ENCODE peak calls at places on chromosomes 7 and 10, in seven cellular contexts. Z is GM23338, M is stomach, R is foreskin fibroblast, F is heart left ventricle, X is H1, J is body of pancreas. T is an unnamed sample.

GRCh38 chr10:95314519-95314918 is 23.7 kb upstream of the PDLIM1 start:
- DNase-seq in Z (no peak), M (no peak), R (no peak), F (no peak), X (no peak), J (no peak), T (no peak)

GRCh38 chr7:24831240-24831639 is 74.0 kb upstream of the GSDME start:
- DNase-seq in Z (no peak), M (no peak), R (no peak), F (no peak), X (no peak), J (no peak), T (peak; percentile 71)

GRCh38 chr7:101545441-101546190 is 83.5 kb downstream of the MYL10 start:
- DNase-seq in Z (no peak), M (no peak), R (no peak), F (no peak), X (no peak), J (no peak), T (no peak)

GRCh38 chr10:91389636-91390512 is 20.3 kb upstream of the HECTD2 start:
- DNase-seq in Z (peak; percentile 85), M (no peak), R (peak; percentile 31), F (no peak), X (no peak), J (peak; percentile 38), T (peak; percentile 61)

GRCh38 chr7:72048420-72048819 is 363.7 kb downstream of the CALN1 start:
- DNase-seq in Z (no peak), M (no peak), R (no peak), F (no peak), X (no peak), J (no peak), T (no peak)

GRCh38 chr10:104367856-104368255 is 14.2 kb downstream of the CFAP58 start:
- DNase-seq in Z (no peak), M (no peak), R (no peak), F (no peak), X (no peak), J (no peak), T (no peak)

GRCh38 chr10:101566333-101567164 is 21.5 kb downstream of the POLL start:
- DNase-seq in Z (peak; percentile 77), M (no peak), R (no peak), F (no peak), X (no peak), J (no peak), T (no peak)

GRCh38 chr7:127946081-127946480 is 85.2 kb downstream of the LRRC4 start:
- DNase-seq in Z (no peak), M (no peak), R (no peak), F (no peak), X (no peak), J (no peak), T (no peak)

GRCh38 chr7:21044913-21045312 is 258.2 kb upstream of the SP8 start:
- DNase-seq in Z (no peak), M (no peak), R (no peak), F (no peak), X (no peak), J (no peak), T (no peak)

GRCh38 chr7:149071641-149072437 is 18.7 kb downstream of the ZNF786 start:
- DNase-seq in Z (peak; percentile 93), M (no peak), R (no peak), F (peak; percentile 55), X (peak; percentile 81), J (no peak), T (peak; percentile 2)

GRCh38 chr7:4211261-4211660 is 470.8 kb upstream of the FOXK1 start:
- DNase-seq in Z (no peak), M (no peak), R (no peak), F (no peak), X (no peak), J (no peak), T (no peak)

GRCh38 chr10:48343106-48343505 is 36.6 kb downstream of the MAPK8 start:
- DNase-seq in Z (no peak), M (no peak), R (no peak), F (no peak), X (no peak), J (no peak), T (no peak)

GRCh38 chr10:68595513-68595912 is 35.4 kb downstream of the TET1 start:
- DNase-seq in Z (no peak), M (no peak), R (no peak), F (no peak), X (no peak), J (no peak), T (no peak)

GRCh38 chr10:101208543-101208942 is 20.7 kb downstream of the LBX1 start:
- DNase-seq in Z (no peak), M (no peak), R (no peak), F (no peak), X (no peak), J (no peak), T (no peak)

GRCh38 chr7:17990761-17991160 is 36.9 kb downstream of the PRPS1L1 start:
- DNase-seq in Z (no peak), M (no peak), R (no peak), F (no peak), X (no peak), J (no peak), T (no peak)

GRCh38 chr7:17989546-17989945 is 38.1 kb downstream of the PRPS1L1 start:
- DNase-seq in Z (no peak), M (no peak), R (peak; percentile 20), F (no peak), X (no peak), J (no peak), T (peak; percentile 11)

GRCh38 chr7:17988858-17989257 is 38.8 kb downstream of the PRPS1L1 start:
- DNase-seq in Z (peak; percentile 44), M (no peak), R (no peak), F (no peak), X (no peak), J (no peak), T (no peak)

GRCh38 chr7:17994079-17994478 is 33.6 kb downstream of the PRPS1L1 start:
- DNase-seq in Z (no peak), M (no peak), R (no peak), F (no peak), X (no peak), J (no peak), T (no peak)

DNA sequence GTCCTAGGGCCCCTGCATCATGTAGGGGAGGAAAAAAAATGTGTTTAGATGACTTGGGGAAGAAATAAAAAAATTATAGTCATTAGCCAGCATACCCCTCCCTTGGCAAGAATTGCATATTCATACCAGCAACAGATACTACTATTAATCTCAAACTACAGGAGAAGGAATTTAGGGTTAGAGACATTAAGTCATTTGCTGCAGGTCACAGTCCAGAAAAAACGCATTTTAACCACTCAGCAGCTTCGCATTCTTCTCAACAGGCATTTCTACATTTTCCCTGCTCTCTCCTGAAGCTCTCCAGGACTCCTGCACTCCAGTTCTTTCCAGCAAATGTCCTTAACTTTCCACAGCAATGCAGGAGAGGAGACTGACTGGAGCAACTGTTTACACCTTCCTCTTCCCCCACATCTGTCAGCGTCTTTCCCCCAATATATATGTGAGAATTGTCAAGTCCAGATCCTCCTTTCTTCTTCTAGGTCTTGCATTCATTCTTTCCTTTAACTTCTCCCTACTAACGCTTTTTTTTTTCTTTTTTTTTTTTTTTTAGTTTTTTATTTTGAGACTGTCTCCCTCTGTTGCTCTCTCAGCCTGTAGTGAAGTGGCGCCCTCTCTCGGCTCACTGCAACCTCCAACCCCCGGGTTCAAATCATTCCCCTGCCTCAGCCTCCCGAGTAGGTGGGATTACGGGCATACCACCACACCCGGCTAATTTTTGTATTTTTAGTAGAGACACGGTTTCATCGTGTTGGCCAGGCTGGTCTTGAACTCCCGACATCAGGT is 35.6 kb downstream of the PRPS1L1 start:
- DNase-seq in Z (peak; percentile 68), M (no peak), R (no peak), F (no peak), X (no peak), J (no peak), T (no peak)
- TF ChIP-seq CTCF in Z (peak; percentile 67), M (no peak), R (peak; percentile 35), F (no peak), X (peak; percentile 64), J (no peak), T (peak; percentile 34)

GRCh38 chr7:123798527-123799188 is 46.3 kb upstream of the HYAL4 start:
- DNase-seq in Z (no peak), M (no peak), R (no peak), F (no peak), X (no peak), J (no peak), T (no peak)
- H3K4me3 ChIP-seq in Z (no peak overlapping the region), M (no peak overlapping the region), R (no peak overlapping the region), F (no peak overlapping the region), X (no peak overlapping the region), J (no peak overlapping the region), T (no peak overlapping the region)

GRCh38 chr10:16518822-16519221 is 2.9 kb downstream of the C1QL3 start:
- DNase-seq in Z (peak; percentile 32), M (no peak), R (no peak), F (no peak), X (no peak), J (no peak), T (no peak)
- TF ChIP-seq CTCF in Z (no peak), M (no peak), R (peak; percentile 18), F (no peak), X (no peak), J (no peak), T (no peak)

GRCh38 chr10:88256013-88256680 is 327.0 kb downstream of the RNLS start:
- DNase-seq in Z (no peak), M (no peak), R (no peak), F (peak; percentile 84), X (no peak), J (peak; percentile 47), T (no peak)
- H3K4me3 ChIP-seq in Z (no peak overlapping the region), M (no peak overlapping the region), R (peak overlapping the region; percentile 25), F (no peak overlapping the region), X (no peak overlapping the region), J (no peak overlapping the region), T (no peak overlapping the region)

GRCh38 chr7:74119831-74120230 is 36.2 kb downstream of the LIMK1 start:
- DNase-seq in Z (no peak), M (no peak), R (no peak), F (no peak), X (no peak), J (no peak), T (no peak)

DNA sequence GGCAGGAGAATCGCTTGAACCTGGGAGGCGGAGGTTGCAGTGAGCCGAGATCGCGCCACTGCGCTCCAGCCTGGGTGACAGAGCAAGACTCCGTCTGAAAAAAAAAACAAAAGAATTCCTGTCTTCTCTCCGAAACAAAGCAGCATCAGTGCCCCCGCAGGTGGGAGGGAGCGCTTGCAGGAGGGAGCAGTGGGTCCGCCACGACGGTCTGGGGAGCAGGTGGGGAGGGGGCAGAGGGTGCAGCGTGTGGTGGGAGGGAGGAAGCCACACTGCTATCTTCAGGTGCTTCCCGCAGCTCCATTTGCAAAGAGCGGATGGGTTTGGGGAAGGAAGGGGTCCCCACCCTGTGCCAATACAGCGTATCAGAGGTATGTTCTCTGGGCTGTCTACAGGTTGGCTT is 31.7 kb downstream of the LIMK1 start:
- DNase-seq in Z (peak; percentile 88), M (no peak), R (no peak), F (no peak), X (no peak), J (no peak), T (no peak)
- TF ChIP-seq CTCF in Z (peak; percentile 22), M (no peak), R (no peak), F (no peak), X (peak; percentile 48), J (no peak), T (no peak)

DNA sequence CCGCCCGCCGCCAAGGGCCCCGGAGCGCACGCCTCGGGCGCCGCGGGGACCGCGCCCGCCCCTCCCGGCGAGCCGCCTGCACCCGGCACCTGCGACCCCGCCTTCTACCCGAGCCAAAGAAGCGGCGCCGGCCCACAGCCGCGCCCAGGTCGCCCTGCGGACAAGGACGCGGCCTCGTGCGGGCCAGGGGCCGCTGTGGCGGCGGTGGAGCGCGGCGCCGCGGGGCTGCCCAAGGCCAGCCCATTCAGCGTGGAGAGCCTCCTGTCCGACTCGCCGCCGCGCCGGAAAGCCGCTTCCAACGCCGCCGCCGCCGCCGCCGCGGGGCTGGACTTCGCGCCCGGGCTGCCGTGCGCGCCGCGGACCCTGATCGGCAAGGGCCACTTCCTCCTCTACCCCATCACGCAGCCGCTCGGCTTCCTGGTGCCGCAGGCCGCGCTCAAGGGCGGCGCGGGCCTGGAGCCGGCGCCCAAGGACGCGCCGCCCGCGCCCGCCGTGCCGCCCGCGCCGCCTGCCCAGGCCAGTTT is 3.5 kb downstream of the UNCX start:
- DNase-seq in Z (peak; percentile 60), M (no peak), R (no peak), F (no peak), X (no peak), J (no peak), T (no peak)
- H3K4me3 ChIP-seq in Z (no peak overlapping the region), M (no peak overlapping the region), R (no peak overlapping the region), F (no peak overlapping the region), X (no peak overlapping the region), J (no peak overlapping the region), T (no peak overlapping the region)